ENCODE peak calls at places on chromosomes 7 and 10, in five cellular contexts. O is endothelial cell of umbilical vein, M is heart left ventricle, X is A549, Y is thyroid gland. F is an unnamed sample.

GRCh38 chr10:116271593-116272496 is 1.2 kb downstream of the GFRA1 start:
- DNase-seq in O (no peak), M (peak; percentile 34), X (no peak), Y (no peak), F (no peak)

GRCh38 chr7:3754488-3755365 is 453.7 kb downstream of the SDK1 start:
- DNase-seq in O (no peak), M (no peak), X (no peak), Y (no peak), F (no peak)

GRCh38 chr7:5375925-5376324 is 47.7 kb downstream of the TNRC18 start:
- DNase-seq in O (no peak), M (no peak), X (no peak), Y (no peak), F (no peak)

GRCh38 chr10:27328946-27329345 is 88.3 kb upstream of the ACBD5 start:
- DNase-seq in O (no peak), M (no peak), X (no peak), Y (no peak), F (no peak)

GRCh38 chr7:141685285-141686035 is 16.5 kb downstream of the DENND11 start:
- DNase-seq in O (no peak), M (no peak), X (no peak), Y (no peak), F (no peak)

GRCh38 chr10:132429281-132430230 is 32.6 kb downstream of the PWWP2B start:
- DNase-seq in O (no peak), M (no peak), X (no peak), Y (peak; percentile 81), F (no peak)

GRCh38 chr7:47513741-47514241 is 68.1 kb downstream of the TNS3 start:
- DNase-seq in O (no peak), M (no peak), X (no peak), Y (no peak), F (no peak)

GRCh38 chr7:77222065-77222464 is 22.4 kb upstream of the FGL2 start:
- DNase-seq in O (no peak), M (no peak), X (no peak), Y (no peak), F (no peak)

GRCh38 chr10:132420469-132421376 is 23.7 kb downstream of the PWWP2B start:
- DNase-seq in O (no peak), M (peak; percentile 63), X (peak; percentile 52), Y (peak; percentile 87), F (no peak)

GRCh38 chr7:2231992-2232765 is 566 bp downstream of the MAD1L1 start:
- DNase-seq in O (peak; percentile 45), M (no peak), X (no peak), Y (no peak), F (no peak)

GRCh38 chr10:86411281-86411841 is 44.8 kb upstream of the GRID1 start:
- DNase-seq in O (peak; percentile 64), M (no peak), X (peak; percentile 48), Y (no peak), F (no peak)

GRCh38 chr10:61842755-61843497 is 58.6 kb upstream of the ARID5B start:
- DNase-seq in O (no peak), M (no peak), X (no peak), Y (no peak), F (no peak)

GRCh38 chr10:22712959-22713852 is 1.2 kb downstream of the PIP4K2A start:
- DNase-seq in O (peak; percentile 52), M (peak; percentile 43), X (no peak), Y (peak; percentile 30), F (peak; percentile 11)

GRCh38 chr10:88804083-88804812 is 1.7 kb downstream of the LIPM start:
- DNase-seq in O (no peak), M (no peak), X (no peak), Y (no peak), F (no peak)

GRCh38 chr10:126090911-126091728 is 194.8 kb downstream of the FANK1 start:
- DNase-seq in O (peak; percentile 37), M (no peak), X (peak; percentile 72), Y (no peak), F (no peak)

GRCh38 chr10:99573806-99574205 is 41.1 kb downstream of the NKX2-3 start:
- DNase-seq in O (no peak), M (no peak), X (no peak), Y (no peak), F (no peak)

GRCh38 chr10:12200850-12201249 is 4.9 kb downstream of the CDC123 start:
- DNase-seq in O (no peak), M (no peak), X (no peak), Y (no peak), F (no peak)

GRCh38 chr10:28294809-28295208 is 8.1 kb downstream of the MPP7 start:
- DNase-seq in O (no peak), M (no peak), X (no peak), Y (no peak), F (no peak)

GRCh38 chr7:23696916-23697441 is 13.0 kb upstream of the STK31 start:
- DNase-seq in O (peak; percentile 47), M (peak; percentile 52), X (peak; percentile 85), Y (peak; percentile 44), F (no peak)

GRCh38 chr10:93991101-93991500 is 2.6 kb upstream of the PLCE1 start:
- DNase-seq in O (no peak), M (no peak), X (no peak), Y (no peak), F (no peak)

GRCh38 chr7:47253650-47254080 is 328.2 kb downstream of the TNS3 start:
- DNase-seq in O (peak; percentile 70), M (peak; percentile 40), X (peak; percentile 63), Y (peak; percentile 25), F (peak; percentile 41)

GRCh38 chr7:114086491-114086905 is 167.7 kb upstream of the PPP1R3A start:
- DNase-seq in O (no peak), M (peak; percentile 43), X (no peak), Y (peak; percentile 58), F (no peak)

GRCh38 chr10:117188399-117188798 is 8.9 kb upstream of the KCNK18 start:
- DNase-seq in O (no peak), M (no peak), X (no peak), Y (no peak), F (no peak)

GRCh38 chr10:62116896-62117295 is 151.7 kb downstream of the RTKN2 start:
- DNase-seq in O (no peak), M (no peak), X (no peak), Y (no peak), F (no peak)

GRCh38 chr10:132643709-132644543 is 106.3 kb downstream of the INPP5A start:
- DNase-seq in O (no peak), M (no peak), X (no peak), Y (no peak), F (no peak)

GRCh38 chr7:99579956-99580777 is 17.9 kb upstream of the TMEM225B start:
- DNase-seq in O (peak; percentile 50), M (peak; percentile 45), X (no peak), Y (peak; percentile 34), F (no peak)

GRCh38 chr7:30920021-30920583 is 8.4 kb downstream of the AQP1 start:
- DNase-seq in O (no peak), M (peak; percentile 30), X (no peak), Y (peak; percentile 2), F (peak; percentile 8)

GRCh38 chr10:78805176-78805575 is 263.6 kb upstream of the ZMIZ1 start:
- DNase-seq in O (no peak), M (peak; percentile 88), X (peak; percentile 19), Y (peak; percentile 43), F (peak; percentile 66)

GRCh38 chr7:36358589-36358988 is 31.1 kb upstream of the ANLN start:
- DNase-seq in O (no peak), M (no peak), X (no peak), Y (no peak), F (no peak)

GRCh38 chr7:36357054-36357453 is 32.6 kb upstream of the ANLN start:
- DNase-seq in O (no peak), M (no peak), X (no peak), Y (no peak), F (no peak)

GRCh38 chr7:36363515-36363914 is 26.1 kb upstream of the ANLN start:
- DNase-seq in O (no peak), M (no peak), X (no peak), Y (no peak), F (no peak)

GRCh38 chr7:36360244-36360643 is 29.4 kb upstream of the ANLN start:
- DNase-seq in O (no peak), M (no peak), X (no peak), Y (no peak), F (no peak)

GRCh38 chr7:36361227-36361626 is 28.4 kb upstream of the ANLN start:
- DNase-seq in O (no peak), M (no peak), X (no peak), Y (no peak), F (no peak)
- H3K9me3 ChIP-seq in O (no peaks in the 10 kb centered on the region), M (no peaks in the 10 kb centered on the region), X (no peaks in the 10 kb centered on the region), Y (no peaks in the 10 kb centered on the region), F (no peaks in the 10 kb centered on the region)

DNA sequence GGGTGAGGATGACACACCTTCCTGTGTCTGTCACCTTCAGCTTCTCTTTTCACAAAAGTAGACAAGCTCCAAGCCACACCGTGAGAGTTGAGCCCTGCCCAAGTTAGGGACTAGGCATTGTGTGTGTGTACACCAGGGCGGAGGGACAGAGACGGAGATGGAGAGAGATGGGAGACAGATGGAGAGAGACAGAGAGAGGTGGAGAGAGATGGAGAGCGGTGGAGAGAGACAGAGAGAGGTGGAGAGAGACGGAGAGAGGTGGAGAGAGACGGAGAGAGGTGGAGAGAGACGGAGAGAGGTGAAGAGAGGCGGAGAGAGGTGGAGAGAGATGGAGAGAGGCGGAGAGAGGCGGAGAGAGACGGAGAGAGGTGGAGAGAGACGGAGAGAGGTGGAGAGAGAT is 207.0 kb downstream of the DNAJB6 start:
- DNase-seq in O (no peak), M (no peak), X (no peak), Y (no peak), F (no peak)
- TF ChIP-seq POLR2A in O (no peak), M (no peak), X (no peak), Y (no peak), F (no peak)

DNA sequence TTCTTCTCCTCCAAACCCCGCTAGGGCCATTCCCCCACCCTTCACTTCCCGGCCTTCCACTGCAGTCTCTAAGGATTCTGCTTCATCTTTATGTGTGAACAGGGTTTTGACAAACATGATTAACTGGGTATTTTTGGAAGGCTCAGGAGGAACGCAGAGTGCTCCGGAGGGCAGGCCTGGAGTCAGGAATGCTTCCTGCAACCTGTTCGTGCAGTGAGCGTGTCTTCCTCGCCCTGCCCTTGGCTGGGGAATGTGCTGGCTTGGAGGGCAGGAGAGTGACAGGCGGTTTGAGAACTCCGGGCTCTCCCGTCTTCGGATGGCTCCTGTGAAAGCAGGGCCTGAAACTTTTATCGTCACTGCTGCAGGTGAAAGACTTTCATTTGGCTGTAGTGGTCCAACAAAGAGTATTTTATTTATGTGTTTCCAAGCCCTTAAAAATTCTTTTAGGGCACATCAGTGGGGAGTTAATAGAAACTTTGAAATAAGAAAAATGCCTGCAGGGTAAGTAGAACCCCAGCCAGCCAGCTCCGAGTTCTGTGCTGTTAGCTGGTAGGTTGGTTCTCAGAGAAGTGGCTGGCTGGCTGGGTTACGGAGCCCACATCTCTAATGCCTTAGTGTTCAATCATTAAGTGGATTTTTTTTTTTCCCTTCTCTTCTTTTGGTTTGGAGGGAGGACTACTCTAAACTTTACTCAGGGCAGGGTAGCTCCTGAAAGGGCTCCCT is 51.0 kb downstream of the TCF7L2 start:
- DNase-seq in O (no peak), M (peak; percentile 70), X (no peak), Y (peak; percentile 81), F (no peak)
- H3K4me1 ChIP-seq in O (no peaks in the 10 kb centered on the region), M (peaks cover 68% of the 10 kb centered on the region), X (peaks cover 68% of the 10 kb centered on the region), Y (peaks cover 31% of the 10 kb centered on the region), F (peaks cover 78% of the 10 kb centered on the region)

GRCh38 chr7:19061331-19061730 is 56.1 kb downstream of the TWIST1 start:
- DNase-seq in O (no peak), M (no peak), X (no peak), Y (no peak), F (no peak)
- H3K9me3 ChIP-seq in O (no peaks in the 10 kb centered on the region), M (no peaks in the 10 kb centered on the region), X (no peaks in the 10 kb centered on the region), Y (no peaks in the 10 kb centered on the region), F (no peaks in the 10 kb centered on the region)